ENCODE peak calls at places on chromosomes 12 and 14, in seven cellular contexts. G is brain microvascular endothelial cell, C is left lung, I is fibroblast of the aortic adventitia, V is neural progenitor cell, Y is DND-41, K is left ventricle myocardium inferior. B is an unnamed sample.

GRCh38 chr14:30541318-30541717 is 17.6 kb upstream of the G2E3 start:
- DNase-seq in G (no peak), Y (no peak), C (no peak), I (no peak), V (no peak), K (no peak), B (no peak)

GRCh38 chr14:61403411-61403810 is 82.0 kb downstream of the PRKCH start:
- DNase-seq in C (no peak), I (no peak), K (no peak), V (no peak), G (no peak), Y (peak; percentile 50), B (no peak)

GRCh38 chr14:24364841-24365240 is 3.1 kb upstream of the NFATC4 start:
- DNase-seq in I (no peak), G (no peak), C (no peak), Y (no peak), K (no peak), V (no peak), B (no peak)

GRCh38 chr12:55637467-55637866 is 775 bp downstream of the OR10P1 start:
- DNase-seq in K (no peak), Y (peak; percentile 78), V (no peak), I (no peak), G (no peak), C (peak; percentile 53), B (no peak)

GRCh38 chr12:121295746-121296617 is 527 bp downstream of the CAMKK2 start:
- DNase-seq in Y (peak; percentile 29), V (peak; percentile 56), K (peak; percentile 41), G (no peak), C (peak; percentile 89), I (no peak), B (no peak)

GRCh38 chr12:118327381-118327780 is 45.3 kb downstream of the TAOK3 start:
- DNase-seq in Y (no peak), I (no peak), V (no peak), C (no peak), K (no peak), G (no peak), B (no peak)

GRCh38 chr14:88476825-88477224 is 78.0 kb downstream of the PTPN21 start:
- DNase-seq in G (no peak), Y (no peak), C (no peak), V (no peak), K (no peak), I (no peak), B (no peak)

GRCh38 chr12:87931764-87932163 is 97.4 kb downstream of the C12orf50 start:
- DNase-seq in K (no peak), G (peak; percentile 63), Y (no peak), C (no peak), V (no peak), I (peak; percentile 10), B (no peak)

GRCh38 chr12:16950041-16950677 is 344.2 kb upstream of the LMO3 start:
- DNase-seq in V (peak; percentile 76), G (no peak), C (no peak), Y (no peak), K (no peak), I (no peak), B (no peak)

GRCh38 chr14:94441531-94442205 is 10.9 kb downstream of the SERPINA11 start:
- DNase-seq in G (no peak), K (no peak), I (no peak), V (no peak), C (no peak), Y (no peak), B (no peak)

GRCh38 chr12:115762934-115763333 is 514.6 kb downstream of the MED13L start:
- DNase-seq in Y (no peak), G (no peak), I (no peak), V (no peak), K (no peak), C (no peak), B (no peak)

GRCh38 chr14:54743382-54743781 is 159.2 kb downstream of the GCH1 start:
- DNase-seq in G (no peak), Y (no peak), K (no peak), C (no peak), I (no peak), V (no peak), B (no peak)

GRCh38 chr14:80456200-80456599 is 244.9 kb upstream of the DIO2 start:
- DNase-seq in I (no peak), C (no peak), Y (no peak), G (no peak), K (no peak), V (no peak), B (peak; percentile 43)

GRCh38 chr12:54376596-54377468 is 7.7 kb downstream of the ZNF385A start:
- DNase-seq in G (no peak), C (no peak), Y (no peak), V (no peak), I (peak; percentile 51), K (no peak), B (no peak)

GRCh38 chr12:51887476-51888315 is at the start of gene ANKRD33:
- DNase-seq in G (no peak), K (no peak), V (peak; percentile 90), Y (no peak), C (peak; percentile 90), I (no peak), B (no peak)

GRCh38 chr12:69553626-69554248 is 31.5 kb upstream of the CCT2 start:
- DNase-seq in I (peak; percentile 54), C (no peak), G (no peak), V (no peak), K (no peak), Y (no peak), B (no peak)

GRCh38 chr14:69539631-69540410 is 34.9 kb downstream of the CCDC177 start:
- DNase-seq in Y (no peak), K (no peak), C (no peak), V (no peak), G (no peak), I (peak; percentile 85), B (peak; percentile 57)

GRCh38 chr12:131233737-131234474 is 280.2 kb downstream of the ADGRD1 start:
- DNase-seq in C (peak; percentile 27), I (no peak), Y (no peak), V (no peak), G (no peak), K (no peak), B (no peak)

GRCh38 chr12:14416658-14417057 is 51.2 kb downstream of the ATF7IP start:
- DNase-seq in K (no peak), V (peak; percentile 55), Y (peak; percentile 28), G (peak; percentile 89), I (peak; percentile 88), C (no peak), B (peak; percentile 43)
- TF ChIP-seq CTCF in K (peak; percentile 26), V (no peak), Y (peak; percentile 13), G (peak; percentile 32), I (peak; percentile 42), C (no peak), B (no peak)

DNA sequence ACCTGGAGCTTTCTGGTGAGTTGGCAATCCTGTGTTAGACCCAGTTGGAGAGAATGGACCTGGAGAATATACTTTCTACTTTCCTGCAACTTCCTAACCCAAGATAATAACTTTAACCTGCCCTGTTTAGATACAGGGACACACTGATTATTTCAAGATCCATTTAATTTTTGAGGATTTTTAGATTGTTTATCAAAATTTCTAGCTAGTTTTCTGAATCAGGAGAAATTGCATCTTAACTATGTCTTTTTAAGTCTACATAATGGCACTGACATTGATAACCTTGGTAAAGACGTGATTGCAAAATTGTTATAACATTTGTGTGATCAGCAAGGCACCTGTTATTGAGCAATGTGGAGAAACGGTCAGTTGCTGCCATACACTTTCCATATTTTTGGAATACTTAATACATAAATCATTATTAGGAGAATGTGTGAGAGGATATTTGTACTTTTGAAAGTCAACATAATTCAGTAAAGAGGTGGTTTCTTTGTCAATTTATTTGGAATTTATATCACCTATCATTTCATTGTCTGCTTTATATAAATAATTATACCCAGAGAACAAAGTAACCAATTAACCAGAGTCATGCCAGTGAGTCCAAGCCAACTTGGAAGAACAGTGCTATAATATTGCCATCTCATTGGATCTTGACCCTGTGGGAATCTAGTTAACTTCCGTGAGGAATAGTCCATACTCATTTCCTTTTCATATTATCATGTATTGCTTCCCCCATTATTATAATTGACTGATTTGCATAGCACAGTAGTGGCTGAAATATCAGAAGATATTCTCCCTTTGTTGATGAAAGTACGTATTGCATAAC is 28.4 kb downstream of the NFYB start:
- DNase-seq in I (no peak), Y (no peak), C (no peak), V (no peak), G (no peak), K (no peak), B (no peak)
- TF ChIP-seq CTCF in I (no peak), Y (no peak), C (peak; percentile 12), V (no peak), G (no peak), K (peak; percentile 1), B (no peak)

GRCh38 chr12:67996347-67996746 is 7.1 kb downstream of the IFNG-AS1 start:
- DNase-seq in C (no peak), K (no peak), I (no peak), G (no peak), V (no peak), Y (no peak), B (no peak)

GRCh38 chr12:67993143-67993542 is 3.9 kb downstream of the IFNG-AS1 start:
- DNase-seq in C (no peak), K (no peak), Y (no peak), I (no peak), G (no peak), V (no peak), B (no peak)

GRCh38 chr12:67998379-67998778 is 9.1 kb downstream of the IFNG-AS1 start:
- DNase-seq in I (no peak), V (no peak), G (no peak), C (no peak), Y (no peak), K (no peak), B (no peak)

GRCh38 chr12:67991158-67991557 is 1.9 kb downstream of the IFNG-AS1 start:
- DNase-seq in K (no peak), V (no peak), C (no peak), G (no peak), I (no peak), Y (no peak), B (no peak)

GRCh38 chr12:67994046-67994445 is 4.8 kb downstream of the IFNG-AS1 start:
- DNase-seq in G (no peak), C (no peak), K (no peak), I (no peak), V (no peak), Y (no peak), B (no peak)
- TF ChIP-seq CTCF in G (no peak), C (no peak), K (no peak), I (no peak), V (peak; percentile 38), Y (no peak), B (no peak)

DNA sequence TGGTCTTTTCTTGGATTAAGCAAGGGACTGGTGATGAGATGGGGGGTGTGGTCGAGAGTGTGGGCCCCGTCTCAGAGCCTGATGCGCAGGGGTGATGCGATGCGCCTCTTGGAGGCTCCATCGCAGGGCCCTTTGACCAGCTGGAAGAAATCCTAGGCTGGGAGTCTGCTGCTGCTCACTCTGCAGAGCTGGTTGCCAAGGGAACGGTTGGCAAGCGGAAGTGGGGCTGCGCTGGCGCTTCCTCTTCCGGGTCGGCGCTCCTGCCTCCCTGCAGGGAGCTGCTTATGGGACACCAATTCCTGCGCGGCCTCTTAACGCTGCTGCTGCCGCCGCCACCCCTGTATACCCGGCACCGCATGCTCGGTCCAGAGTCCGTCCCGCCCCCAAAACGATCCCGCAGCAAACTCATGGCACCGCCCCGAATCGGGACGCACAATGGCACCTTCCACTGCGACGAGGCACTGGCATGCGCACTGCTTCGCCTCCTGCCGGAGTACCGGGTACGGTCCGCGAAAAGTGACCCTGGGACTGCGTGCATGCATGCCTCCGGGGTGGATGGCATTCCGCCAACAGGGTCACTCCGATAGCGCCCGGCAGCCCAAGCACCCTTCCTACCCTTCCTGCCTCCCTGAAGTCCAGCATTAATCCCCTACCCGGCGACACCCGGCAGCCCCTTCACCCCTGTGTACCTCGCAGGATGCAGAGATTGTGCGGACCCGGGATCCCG is at the start of gene MYG1:
- DNase-seq in G (peak; percentile 76), Y (peak; percentile 93), K (peak; percentile 84), I (peak; percentile 85), C (peak; percentile 97), V (peak; percentile 96), B (no peak)
- TF ChIP-seq CTCF in G (peak; percentile 51), Y (peak; percentile 37), K (peak; percentile 36), I (peak; percentile 41), C (no peak), V (peak; percentile 33), B (peak; percentile 35)

B was measured in AG09309.